ENCODE peak calls at places on chromosomes 7 and 10, in five cellular contexts. One of them, this sample, is unnamed.

GRCh38 chr10:104452977-104453376 is 99.3 kb downstream of the CFAP58 start:
- DNase-seq in cardiac fibroblast: no peak
- DNase-seq in endodermal cell: no peak
- DNase-seq in mesenchymal stem cell: no peak
- DNase-seq in heart right ventricle: no peak
- DNase-seq in this sample: no peak

GRCh38 chr7:151046603-151047573 is 1.4 kb upstream of the ASIC3 start:
- DNase-seq in cardiac fibroblast: no peak
- DNase-seq in endodermal cell: no peak
- DNase-seq in mesenchymal stem cell: no peak
- DNase-seq in heart right ventricle: no peak
- DNase-seq in this sample: no peak

GRCh38 chr10:63977329-63977923 is 456.2 kb downstream of the REEP3 start:
- DNase-seq in cardiac fibroblast: peak
- DNase-seq in endodermal cell: peak
- DNase-seq in mesenchymal stem cell: peak
- DNase-seq in heart right ventricle: no peak
- DNase-seq in this sample: no peak

GRCh38 chr7:7830122-7830878 is 111.9 kb upstream of the RPA3 start:
- DNase-seq in cardiac fibroblast: no peak
- DNase-seq in endodermal cell: no peak
- DNase-seq in mesenchymal stem cell: no peak
- DNase-seq in heart right ventricle: no peak
- DNase-seq in this sample: no peak

GRCh38 chr7:79622781-79623180 is 169.3 kb upstream of the MAGI2 start:
- DNase-seq in cardiac fibroblast: no peak
- DNase-seq in endodermal cell: no peak
- DNase-seq in mesenchymal stem cell: no peak
- DNase-seq in heart right ventricle: no peak
- DNase-seq in this sample: no peak

GRCh38 chr10:3980660-3981059 is 195.7 kb upstream of the KLF6 start:
- DNase-seq in cardiac fibroblast: no peak
- DNase-seq in endodermal cell: no peak
- DNase-seq in mesenchymal stem cell: no peak
- DNase-seq in heart right ventricle: no peak
- DNase-seq in this sample: no peak

GRCh38 chr10:50788951-50789904 is 49.5 kb downstream of the ASAH2B start:
- DNase-seq in cardiac fibroblast: peak
- DNase-seq in endodermal cell: no peak
- DNase-seq in mesenchymal stem cell: peak
- DNase-seq in heart right ventricle: no peak
- DNase-seq in this sample: no peak

GRCh38 chr7:1882451-1882850 is 212.4 kb downstream of the ELFN1 start:
- DNase-seq in cardiac fibroblast: no peak
- DNase-seq in endodermal cell: no peak
- DNase-seq in mesenchymal stem cell: no peak
- DNase-seq in heart right ventricle: no peak
- DNase-seq in this sample: peak

GRCh38 chr7:41724996-41725395 is 22.1 kb upstream of the INHBA start:
- DNase-seq in cardiac fibroblast: no peak
- DNase-seq in endodermal cell: no peak
- DNase-seq in mesenchymal stem cell: no peak
- DNase-seq in heart right ventricle: no peak
- DNase-seq in this sample: no peak

GRCh38 chr7:77331938-77332695 is 84.0 kb downstream of the GSAP start:
- DNase-seq in cardiac fibroblast: peak
- DNase-seq in endodermal cell: peak
- DNase-seq in mesenchymal stem cell: peak
- DNase-seq in heart right ventricle: peak
- DNase-seq in this sample: peak

GRCh38 chr7:120833551-120833950 is 24.4 kb downstream of the TSPAN12 start:
- DNase-seq in cardiac fibroblast: no peak
- DNase-seq in endodermal cell: no peak
- DNase-seq in mesenchymal stem cell: peak
- DNase-seq in heart right ventricle: no peak
- DNase-seq in this sample: no peak

DNA sequence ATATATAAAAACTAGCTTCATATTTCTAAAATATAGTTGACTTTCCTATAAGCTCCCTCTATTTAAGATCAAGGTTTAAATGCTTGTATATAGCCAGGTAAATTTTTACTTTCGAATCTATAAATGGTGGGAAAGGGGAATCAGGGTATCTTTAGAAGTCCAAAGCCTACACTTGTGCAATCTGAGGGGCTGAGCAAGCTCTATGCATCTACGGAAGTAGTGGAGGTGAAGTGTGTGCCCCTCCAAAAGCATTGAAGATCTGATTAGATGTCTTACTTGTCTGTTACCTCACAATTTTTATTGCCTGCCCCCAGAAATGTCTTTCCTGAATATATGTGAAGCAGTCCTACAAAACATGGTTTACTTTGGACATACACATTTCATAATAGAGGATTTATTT is 1.6 kb downstream of the AKAP9 start:
- DNase-seq in cardiac fibroblast: no peak
- DNase-seq in endodermal cell: no peak
- DNase-seq in mesenchymal stem cell: no peak
- DNase-seq in heart right ventricle: no peak
- DNase-seq in this sample: no peak
- H3K4me3 ChIP-seq in cardiac fibroblast: no peak
- H3K4me3 ChIP-seq in endodermal cell: peak
- H3K4me3 ChIP-seq in mesenchymal stem cell: peak
- H3K4me3 ChIP-seq in heart right ventricle: peak
- H3K4me3 ChIP-seq in this sample: peak

GRCh38 chr7:122748195-122748594 is 45.5 kb upstream of the RNF148 start:
- DNase-seq in cardiac fibroblast: no peak
- DNase-seq in endodermal cell: no peak
- DNase-seq in mesenchymal stem cell: no peak
- DNase-seq in heart right ventricle: no peak
- DNase-seq in this sample: no peak
- H3K4me3 ChIP-seq in cardiac fibroblast: no peak
- H3K4me3 ChIP-seq in endodermal cell: no peak
- H3K4me3 ChIP-seq in mesenchymal stem cell: no peak
- H3K4me3 ChIP-seq in heart right ventricle: no peak
- H3K4me3 ChIP-seq in this sample: no peak

GRCh38 chr7:25860882-25861228 is 291.1 kb upstream of the NFE2L3 start:
- DNase-seq in cardiac fibroblast: no peak
- DNase-seq in endodermal cell: no peak
- DNase-seq in mesenchymal stem cell: no peak
- DNase-seq in heart right ventricle: no peak
- DNase-seq in this sample: no peak

GRCh38 chr7:25859412-25859704 is 292.6 kb upstream of the NFE2L3 start:
- DNase-seq in cardiac fibroblast: no peak
- DNase-seq in endodermal cell: no peak
- DNase-seq in mesenchymal stem cell: peak
- DNase-seq in heart right ventricle: no peak
- DNase-seq in this sample: no peak

GRCh38 chr7:25858562-25859411 is 293.2 kb upstream of the NFE2L3 start:
- DNase-seq in cardiac fibroblast: no peak
- DNase-seq in endodermal cell: peak
- DNase-seq in mesenchymal stem cell: peak
- DNase-seq in heart right ventricle: no peak
- DNase-seq in this sample: peak

GRCh38 chr7:25860206-25860881 is 291.7 kb upstream of the NFE2L3 start:
- DNase-seq in cardiac fibroblast: no peak
- DNase-seq in endodermal cell: peak
- DNase-seq in mesenchymal stem cell: peak
- DNase-seq in heart right ventricle: no peak
- DNase-seq in this sample: no peak

DNA sequence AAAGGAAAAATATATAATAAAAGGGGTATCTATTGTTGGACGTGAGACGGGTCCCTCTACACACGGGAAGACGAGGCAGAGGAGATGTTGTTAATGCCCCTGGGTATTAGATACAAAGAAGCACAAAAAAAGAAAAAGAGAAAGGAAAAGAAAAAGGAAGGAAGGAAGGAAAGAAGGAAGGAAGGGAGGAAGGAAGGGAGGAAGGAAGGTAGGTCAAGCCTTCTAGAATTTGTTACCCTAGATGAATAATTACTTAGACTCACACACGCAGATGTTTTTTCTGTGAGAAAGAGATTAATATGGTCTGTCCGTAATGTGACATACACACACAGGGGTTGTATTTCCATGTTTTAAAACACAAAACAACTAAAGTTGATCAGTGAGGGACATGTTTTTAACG is 292.3 kb upstream of the NFE2L3 start:
- DNase-seq in cardiac fibroblast: no peak
- DNase-seq in endodermal cell: no peak
- DNase-seq in mesenchymal stem cell: no peak
- DNase-seq in heart right ventricle: no peak
- DNase-seq in this sample: no peak
- H3K4me3 ChIP-seq in cardiac fibroblast: no peak
- H3K4me3 ChIP-seq in endodermal cell: no peak
- H3K4me3 ChIP-seq in mesenchymal stem cell: no peak
- H3K4me3 ChIP-seq in heart right ventricle: no peak
- H3K4me3 ChIP-seq in this sample: no peak

DNA sequence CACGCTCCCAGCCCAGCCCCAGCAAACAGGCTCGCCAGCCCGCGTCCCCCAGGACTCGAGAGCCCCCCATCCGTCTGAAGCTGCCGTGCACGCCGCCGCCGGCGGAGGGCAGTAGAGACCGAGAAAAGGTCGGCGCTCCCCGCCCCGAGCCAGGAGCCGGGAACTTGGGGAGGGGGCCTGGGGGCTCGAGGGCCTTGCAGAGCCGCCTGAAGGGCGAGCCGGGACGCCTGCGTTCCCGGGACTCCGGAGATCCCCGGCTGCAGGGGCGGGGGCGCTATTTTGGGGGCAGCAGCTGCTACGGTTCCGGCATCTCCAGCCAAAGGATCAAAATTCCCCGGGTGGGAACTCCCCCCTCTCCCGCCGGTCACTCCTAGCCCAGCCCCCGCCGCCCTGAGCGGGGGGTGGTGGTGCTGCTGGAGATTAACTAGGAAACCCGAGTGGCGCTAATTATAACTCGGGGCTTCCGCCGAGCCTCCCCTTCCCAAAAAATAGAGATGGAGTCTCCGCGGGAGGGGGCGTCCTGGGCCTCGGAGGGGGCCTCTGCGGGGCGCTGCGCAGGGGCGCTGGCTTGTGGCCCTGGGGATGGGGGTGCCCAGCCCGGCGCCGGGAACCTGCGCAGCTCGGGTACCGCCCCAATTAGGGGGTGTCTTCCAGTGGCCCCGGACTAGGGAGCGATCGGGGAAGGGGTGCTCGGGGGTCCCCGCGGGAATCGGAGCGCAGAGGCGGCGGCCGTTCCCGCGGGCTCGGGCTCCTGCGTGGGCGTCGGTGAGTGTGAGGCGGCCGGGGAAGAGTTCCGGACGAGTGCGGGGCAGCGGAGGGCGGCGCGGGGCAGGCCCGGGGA is 608 bp downstream of the ACHE start:
- DNase-seq in cardiac fibroblast: no peak
- DNase-seq in endodermal cell: peak
- DNase-seq in mesenchymal stem cell: peak
- DNase-seq in heart right ventricle: peak
- DNase-seq in this sample: peak
- H3K4me3 ChIP-seq in cardiac fibroblast: peak
- H3K4me3 ChIP-seq in endodermal cell: peak
- H3K4me3 ChIP-seq in mesenchymal stem cell: peak
- H3K4me3 ChIP-seq in heart right ventricle: peak
- H3K4me3 ChIP-seq in this sample: no peak

GRCh38 chr10:123665371-123666286 is 526 bp upstream of the GPR26 start:
- DNase-seq in cardiac fibroblast: no peak
- DNase-seq in endodermal cell: peak
- DNase-seq in mesenchymal stem cell: no peak
- DNase-seq in heart right ventricle: no peak
- DNase-seq in this sample: no peak

GRCh38 chr10:123666318-123667291 is at the start of gene GPR26:
- DNase-seq in cardiac fibroblast: no peak
- DNase-seq in endodermal cell: peak
- DNase-seq in mesenchymal stem cell: no peak
- DNase-seq in heart right ventricle: no peak
- DNase-seq in this sample: no peak

DNA sequence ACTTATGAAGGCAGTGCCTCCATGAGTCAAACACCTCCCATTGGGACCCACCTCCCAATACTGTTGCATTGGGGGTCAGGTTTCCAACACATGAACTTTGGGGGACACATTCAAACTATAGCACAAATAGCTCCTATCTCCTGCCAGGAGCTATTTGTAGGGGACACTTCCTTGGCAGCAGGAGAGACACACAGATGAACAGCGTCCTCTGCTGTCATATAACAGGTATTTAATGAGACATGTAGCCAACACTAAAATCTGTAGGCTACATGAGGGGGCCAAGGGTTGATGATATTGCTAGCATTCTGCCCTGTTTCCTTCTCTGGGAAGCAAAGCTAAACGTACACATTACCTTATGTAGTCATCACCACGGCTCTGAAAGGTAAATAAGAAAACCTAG is 2.6 kb upstream of the GPR26 start:
- DNase-seq in cardiac fibroblast: no peak
- DNase-seq in endodermal cell: no peak
- DNase-seq in mesenchymal stem cell: no peak
- DNase-seq in heart right ventricle: no peak
- DNase-seq in this sample: no peak
- H3K4me3 ChIP-seq in cardiac fibroblast: no peak
- H3K4me3 ChIP-seq in endodermal cell: no peak
- H3K4me3 ChIP-seq in mesenchymal stem cell: no peak
- H3K4me3 ChIP-seq in heart right ventricle: no peak
- H3K4me3 ChIP-seq in this sample: no peak

DNA sequence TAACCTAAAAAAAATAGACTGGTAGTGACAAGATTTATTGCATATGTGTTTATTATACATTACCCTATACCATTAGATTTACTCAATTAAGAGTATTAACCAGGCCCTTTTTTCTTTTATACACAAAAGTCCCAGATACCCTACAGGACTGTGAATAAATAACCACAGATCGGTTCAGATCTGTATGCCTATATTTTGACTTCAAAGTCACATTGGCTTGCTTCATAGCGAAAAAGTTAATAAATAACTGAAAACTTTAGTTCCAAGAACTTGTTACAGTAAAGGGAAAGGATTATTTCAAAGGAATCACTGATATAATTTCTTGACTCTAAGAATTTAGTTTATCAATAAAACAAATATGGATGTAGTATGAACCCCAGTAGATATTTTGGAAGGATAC is 41.8 kb upstream of the FMC1 start:
- DNase-seq in cardiac fibroblast: no peak
- DNase-seq in endodermal cell: no peak
- DNase-seq in mesenchymal stem cell: no peak
- DNase-seq in heart right ventricle: no peak
- DNase-seq in this sample: no peak
- H3K4me3 ChIP-seq in cardiac fibroblast: no peak
- H3K4me3 ChIP-seq in endodermal cell: no peak
- H3K4me3 ChIP-seq in mesenchymal stem cell: no peak
- H3K4me3 ChIP-seq in heart right ventricle: no peak
- H3K4me3 ChIP-seq in this sample: no peak